ENCODE peak calls at places on chromosome 1, in seven cellular contexts. D is DMS153; Z is MM.1S; X is activated T-cell treated with anti-CD3 and anti-CD28 coated beads, Interleukin-2, amount 50 U/mL, for 72 hours; C is stimulated activated CD8-positive, alpha-beta memory T cell treated with anti-CD3 and anti-CD28 coated beads, Interleukin-4, amount 100 ng/mL, for 4 hours; I is stomach; P is HFF-Myc. M is an unnamed sample.

GRCh38 chr1:189678779-189679178 is 798.9 kb downstream of the BRINP3 start:
- DNase-seq in D (no peak), Z (no peak), X (no peak), C (no peak), I (no peak), P (no peak), M (no peak)

GRCh38 chr1:54774820-54775498 is 10.6 kb upstream of the PARS2 start:
- DNase-seq in D (peak), Z (peak), X (no peak), C (no peak), I (no peak), P (no peak), M (no peak)

GRCh38 chr1:156643266-156644092 is 1.6 kb downstream of the BCAN start:
- DNase-seq in D (no peak), Z (no peak), X (peak), C (no peak), I (no peak), P (no peak), M (no peak)

GRCh38 chr1:21084111-21084510 is 92.6 kb downstream of the EIF4G3 start:
- DNase-seq in D (no peak), Z (no peak), X (no peak), C (no peak), I (no peak), P (no peak), M (no peak)

GRCh38 chr1:89261926-89262540 is 10.6 kb downstream of the GBP5 start:
- DNase-seq in D (peak), Z (no peak), X (no peak), C (no peak), I (no peak), P (no peak), M (no peak)

GRCh38 chr1:27862671-27863551 is 9.4 kb upstream of the THEMIS2 start:
- DNase-seq in D (peak), Z (no peak), X (no peak), C (no peak), I (no peak), P (peak), M (no peak)

GRCh38 chr1:16248603-16249534 is 11.9 kb upstream of the CPLANE2 start:
- DNase-seq in D (peak), Z (peak), X (no peak), C (no peak), I (peak), P (peak), M (peak)

GRCh38 chr1:242745079-242745478 is 220.6 kb upstream of the PLD5 start:
- DNase-seq in D (no peak), Z (no peak), X (no peak), C (no peak), I (no peak), P (no peak), M (peak)

GRCh38 chr1:81760487-81761097 is 40.1 kb upstream of the ADGRL2 start:
- DNase-seq in D (no peak), Z (no peak), X (no peak), C (no peak), I (no peak), P (no peak), M (no peak)

GRCh38 chr1:220189750-220190347 is 82.4 kb downstream of the RAB3GAP2 start:
- DNase-seq in D (peak), Z (peak), X (no peak), C (no peak), I (no peak), P (peak), M (no peak)

GRCh38 chr1:222844108-222844779 is 29.4 kb downstream of the DISP1 start:
- DNase-seq in D (no peak), Z (no peak), X (no peak), C (no peak), I (no peak), P (peak), M (no peak)

GRCh38 chr1:8281843-8282509 is 35.9 kb upstream of the SLC45A1 start:
- DNase-seq in D (no peak), Z (no peak), X (no peak), C (no peak), I (no peak), P (no peak), M (no peak)